ENCODE peak calls at places on chromosome 20, in six cellular contexts. V, A, R, G, Z and C are unnamed samples.

GRCh38 chr20:39264506-39265172 is 302.5 kb downstream of the DHX35 start:
- DNase-seq in V (peak; percentile 64), A (peak; percentile 77), R (no peak), G (peak; percentile 63), Z (peak; percentile 75), C (peak; percentile 36)

GRCh38 chr20:37480915-37481314 is 40.1 kb upstream of the NNAT start:
- DNase-seq in V (no peak), A (no peak), R (no peak), G (no peak), Z (no peak), C (no peak)

GRCh38 chr20:52105045-52105572 is 86.5 kb downstream of the ZFP64 start:
- DNase-seq in V (peak; percentile 48), A (no peak), R (no peak), G (no peak), Z (peak; percentile 82), C (no peak)

GRCh38 chr20:11124849-11125505 is 451.2 kb upstream of the JAG1 start:
- DNase-seq in V (no peak), A (no peak), R (no peak), G (no peak), Z (no peak), C (peak; percentile 23)

GRCh38 chr20:24995741-24996448 is 3.3 kb upstream of the APMAP start:
- DNase-seq in V (no peak), A (no peak), R (no peak), G (no peak), Z (peak; percentile 31), C (no peak)

GRCh38 chr20:15162061-15162740 is 824.8 kb upstream of the FLRT3 start:
- DNase-seq in V (no peak), A (no peak), R (peak; percentile 48), G (no peak), Z (no peak), C (no peak)

GRCh38 chr20:25187638-25188037 is 7.9 kb upstream of the ENTPD6 start:
- DNase-seq in V (no peak), A (no peak), R (no peak), G (no peak), Z (no peak), C (no peak)

GRCh38 chr20:25018425-25018824 is 25.9 kb upstream of the APMAP start:
- DNase-seq in V (no peak), A (no peak), R (no peak), G (no peak), Z (no peak), C (no peak)

GRCh38 chr20:40612247-40612646 is 76.8 kb downstream of the MAFB start:
- DNase-seq in V (no peak), A (no peak), R (no peak), G (no peak), Z (no peak), C (no peak)

GRCh38 chr20:23106271-23106851 is 20.2 kb upstream of the CD93 start:
- DNase-seq in V (no peak), A (peak; percentile 32), R (no peak), G (no peak), Z (no peak), C (peak; percentile 31)

GRCh38 chr20:33169176-33169794 is 1.3 kb downstream of the BPIFA2 start:
- DNase-seq in V (no peak), A (peak; percentile 59), R (no peak), G (peak; percentile 29), Z (peak; percentile 81), C (peak; percentile 12)

GRCh38 chr20:19952392-19952791 is 64.8 kb upstream of the NAA20 start:
- DNase-seq in V (no peak), A (no peak), R (no peak), G (no peak), Z (no peak), C (no peak)

GRCh38 chr20:16944753-16945152 is 196.6 kb downstream of the OTOR start:
- DNase-seq in V (no peak), A (no peak), R (no peak), G (no peak), Z (no peak), C (no peak)

GRCh38 chr20:4810446-4811019 is 88.8 kb downstream of the PRND start:
- DNase-seq in V (no peak), A (no peak), R (no peak), G (no peak), Z (no peak), C (no peak)

GRCh38 chr20:17612287-17612974 is 42.6 kb downstream of the DSTN start:
- DNase-seq in V (peak; percentile 3), A (no peak), R (no peak), G (peak; percentile 39), Z (peak; percentile 49), C (no peak)

GRCh38 chr20:25493137-25493536 is 85.7 kb downstream of the GINS1 start:
- DNase-seq in V (no peak), A (no peak), R (no peak), G (no peak), Z (no peak), C (no peak)

GRCh38 chr20:63882257-63883208 is 12.4 kb upstream of the DNAJC5 start:
- DNase-seq in V (no peak), A (no peak), R (no peak), G (no peak), Z (no peak), C (no peak)

GRCh38 chr20:33014336-33015113 is 7.0 kb downstream of the BPIFB2 start:
- DNase-seq in V (no peak), A (no peak), R (no peak), G (no peak), Z (no peak), C (no peak)

GRCh38 chr20:22805219-22805618 is 220.8 kb upstream of the FOXA2 start:
- DNase-seq in V (no peak), A (no peak), R (no peak), G (peak; percentile 17), Z (no peak), C (no peak)

GRCh38 chr20:38473353-38473795 is 731 bp downstream of the RALGAPB start:
- DNase-seq in V (no peak), A (peak; percentile 61), R (no peak), G (peak; percentile 67), Z (no peak), C (peak; percentile 17)

GRCh38 chr20:49185071-49185757 is 2.9 kb downstream of the STAU1 start:
- DNase-seq in V (no peak), A (no peak), R (no peak), G (peak; percentile 93), Z (no peak), C (no peak)

GRCh38 chr20:37723668-37724067 is 29.8 kb downstream of the CTNNBL1 start:
- DNase-seq in V (no peak), A (no peak), R (no peak), G (peak; percentile 38), Z (no peak), C (no peak)

GRCh38 chr20:47066484-47067270 is 172.0 kb downstream of the EYA2 start:
- DNase-seq in V (no peak), A (no peak), R (no peak), G (no peak), Z (no peak), C (no peak)

GRCh38 chr20:63554361-63555278 is 661 bp downstream of the FNDC11 start:
- DNase-seq in V (no peak), A (no peak), R (no peak), G (no peak), Z (no peak), C (no peak)

GRCh38 chr20:15814903-15815302 is 758.3 kb downstream of the KIF16B start:
- DNase-seq in V (no peak), A (no peak), R (no peak), G (no peak), Z (no peak), C (no peak)

GRCh38 chr20:17646901-17647301 is 35.1 kb downstream of the RRBP1 start:
- DNase-seq in V (no peak), A (no peak), R (no peak), G (no peak), Z (no peak), C (no peak)

GRCh38 chr20:40677343-40677924 is 11.6 kb downstream of the MAFB start:
- DNase-seq in V (no peak), A (no peak), R (no peak), G (no peak), Z (no peak), C (no peak)

GRCh38 chr20:62472343-62473199 is 3.2 kb downstream of the GATA5 start:
- DNase-seq in V (no peak), A (no peak), R (no peak), G (peak; percentile 52), Z (no peak), C (no peak)

GRCh38 chr20:62475027-62475818 is 572 bp downstream of the GATA5 start:
- DNase-seq in V (no peak), A (no peak), R (no peak), G (no peak), Z (peak; percentile 80), C (no peak)

GRCh38 chr20:62474585-62475026 is 1.2 kb downstream of the GATA5 start:
- DNase-seq in V (no peak), A (no peak), R (no peak), G (no peak), Z (no peak), C (no peak)

GRCh38 chr20:62473200-62473585 is 2.6 kb downstream of the GATA5 start:
- DNase-seq in V (no peak), A (no peak), R (no peak), G (no peak), Z (no peak), C (no peak)

GRCh38 chr20:62473717-62474584 is 1.8 kb downstream of the GATA5 start:
- DNase-seq in V (no peak), A (no peak), R (no peak), G (no peak), Z (peak; percentile 80), C (no peak)
- H3K27ac ChIP-seq in V (no peak overlapping the region), A (no peak overlapping the region), R (no peak overlapping the region), G (no peak overlapping the region), Z (no peak overlapping the region), C (no peak overlapping the region)

DNA sequence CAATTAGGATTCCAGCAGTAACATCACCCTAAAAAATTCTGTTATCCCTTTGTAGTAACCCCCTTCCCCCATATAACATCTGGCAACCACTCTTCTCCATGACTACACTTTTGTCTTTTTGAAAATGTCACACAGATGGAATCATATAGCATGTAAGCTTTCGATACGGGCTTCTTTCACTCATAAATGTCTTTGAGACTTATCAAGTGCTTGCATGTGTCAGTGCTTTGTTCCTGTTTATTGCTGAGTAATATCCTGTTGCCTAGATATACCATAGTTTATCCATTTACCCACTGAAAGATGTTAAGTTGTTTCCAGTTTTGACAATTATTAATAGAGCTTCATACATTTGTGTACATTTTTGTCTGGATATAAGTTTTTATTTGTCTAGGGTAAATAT is 10.4 kb upstream of the SNPH start:
- DNase-seq in V (no peak), A (peak; percentile 46), R (no peak), G (no peak), Z (no peak), C (no peak)
- TF ChIP-seq GABPA in V (no peak), A (no peak), R (no peak), G (no peak), Z (no peak), C (no peak)

GRCh38 chr20:2899243-2899642 is 26.0 kb downstream of the PTPRA start:
- DNase-seq in V (no peak), A (no peak), R (peak; percentile 12), G (no peak), Z (no peak), C (no peak)
- H3K27ac ChIP-seq in V (no peak overlapping the region), A (no peak overlapping the region), R (peak overlapping the region; percentile 12), G (no peak overlapping the region), Z (no peak overlapping the region), C (no peak overlapping the region)

DNA sequence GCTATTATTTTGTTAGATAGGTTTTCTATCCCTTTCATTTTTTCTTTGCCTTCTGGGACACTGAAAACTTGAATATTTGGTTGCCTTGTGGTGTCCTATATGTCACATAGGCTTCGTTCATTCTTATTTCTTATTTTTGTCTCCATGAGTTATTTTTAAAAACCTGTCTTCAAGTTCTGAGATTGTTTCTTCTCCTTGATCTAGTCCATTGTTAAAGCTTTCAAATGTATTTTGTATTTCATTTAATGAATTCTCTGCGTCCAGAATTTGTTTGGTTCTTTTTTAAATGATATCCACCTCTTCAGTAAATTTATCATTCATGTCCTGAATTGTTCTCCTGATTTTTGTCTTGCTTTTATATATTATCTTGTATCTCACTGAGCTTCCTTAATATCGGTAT is 243.2 kb upstream of the BMP2 start:
- DNase-seq in V (no peak), A (no peak), R (no peak), G (no peak), Z (no peak), C (no peak)
- TF ChIP-seq GABPA in V (no peak), A (no peak), R (no peak), G (no peak), Z (no peak), C (no peak)